ENCODE peak calls at places on chromosome 15, in four cellular contexts. G is HEK293T, A is DMS 273 treated with DMSO at 0.1 percent for 48 hours, X is PC-3. S is an unnamed sample.

GRCh38 chr15:40909662-40910625 is 15.7 kb downstream of the VPS18 start:
- DNase-seq in A (no peak), X (no peak), G (no peak), S (no peak)

GRCh38 chr15:63051701-63052066 is 9.1 kb downstream of the TPM1 start:
- DNase-seq in X (no peak), A (no peak), G (no peak), S (no peak)

GRCh38 chr15:57395292-57395691 is 19.0 kb downstream of the CGNL1 start:
- DNase-seq in G (no peak), A (no peak), X (peak), S (no peak)

GRCh38 chr15:94174399-94174802 is 57.0 kb upstream of the MCTP2 start:
- DNase-seq in X (peak), G (no peak), A (no peak), S (no peak)

GRCh38 chr15:64246364-64247189 is 83.8 kb upstream of the PPIB start:
- DNase-seq in A (no peak), X (peak), G (no peak), S (no peak)

GRCh38 chr15:63178034-63178433 is 11.4 kb upstream of the RAB8B start:
- DNase-seq in G (no peak), A (no peak), X (no peak), S (no peak)

GRCh38 chr15:75647370-75648155 is at the start of gene SNX33:
- DNase-seq in A (no peak), X (peak), G (peak), S (no peak)

GRCh38 chr15:36301931-36302330 is 277.5 kb upstream of the CDIN1 start:
- DNase-seq in A (no peak), G (no peak), X (no peak), S (no peak)

GRCh38 chr15:76994001-76994400 is 925 bp upstream of the PSTPIP1 start:
- DNase-seq in A (no peak), G (no peak), X (peak), S (peak)

GRCh38 chr15:74964794-74965193 is 8.2 kb upstream of the RPP25 start:
- DNase-seq in X (peak), G (no peak), A (no peak), S (no peak)

GRCh38 chr15:69141286-69141701 is 19.1 kb upstream of the GLCE start:
- DNase-seq in A (no peak), X (peak), G (peak), S (no peak)

GRCh38 chr15:29770796-29771195 is 51.5 kb downstream of the TJP1 start:
- DNase-seq in G (no peak), X (peak), A (no peak), S (no peak)

GRCh38 chr15:54559405-54560064 is 581.3 kb downstream of the UNC13C start:
- DNase-seq in X (no peak), A (no peak), G (no peak), S (no peak)

GRCh38 chr15:25401511-25401910 is 37.3 kb downstream of the UBE3A start:
- DNase-seq in A (no peak), X (no peak), G (no peak), S (no peak)

GRCh38 chr15:90716317-90716975 is 700 bp upstream of the BLM start:
- DNase-seq in X (no peak), A (no peak), G (no peak), S (no peak)

GRCh38 chr15:34233614-34234013 is 8.8 kb downstream of the EMC4 start:
- DNase-seq in A (no peak), X (no peak), G (no peak), S (no peak)

GRCh38 chr15:41879321-41879845 is 14.5 kb downstream of the SPTBN5 start:
- DNase-seq in G (no peak), X (no peak), A (no peak), S (no peak)

GRCh38 chr15:56215769-56216168 is 27.9 kb downstream of the RFX7 start:
- DNase-seq in G (peak), X (no peak), A (no peak), S (no peak)

GRCh38 chr15:92638291-92638708 is 17.3 kb downstream of the FAM174B start:
- DNase-seq in X (peak), G (no peak), A (peak), S (no peak)

GRCh38 chr15:34984884-34985630 is 3.0 kb downstream of the ZNF770 start:
- DNase-seq in A (no peak), X (peak), G (no peak), S (no peak)

GRCh38 chr15:70475921-70476320 is 287.4 kb downstream of the UACA start:
- DNase-seq in G (no peak), A (no peak), X (no peak), S (peak)

GRCh38 chr15:65212097-65212496 is 824 bp upstream of the CILP start:
- DNase-seq in X (no peak), G (peak), A (no peak), S (no peak)

GRCh38 chr15:84981711-84982300 is at the start of gene PDE8A:
- DNase-seq in X (peak), A (no peak), G (peak), S (no peak)

GRCh38 chr15:41205315-41205714 is 25.2 kb downstream of the EXD1 start:
- DNase-seq in A (no peak), G (no peak), X (peak), S (no peak)

GRCh38 chr15:34621675-34622074 is 38.2 kb upstream of the GOLGA8B start:
- DNase-seq in G (peak), X (peak), A (peak), S (no peak)

S was measured in chondrocyte.